ENCODE peak calls at places on chromosome 16, in four cellular contexts. T, S, I and K are unnamed samples.

GRCh38 chr16:52470601-52471000 is 76.3 kb downstream of the TOX3 start:
- DNase-seq in S (no peak), T (no peak), I (no peak), K (no peak)

GRCh38 chr16:50674831-50675230 is 6.3 kb downstream of the SNX20 start:
- DNase-seq in T (no peak), S (no peak), I (no peak), K (no peak)

GRCh38 chr16:20883554-20884239 is 16.5 kb downstream of the DCUN1D3 start:
- DNase-seq in T (no peak), S (no peak), I (no peak), K (no peak)

GRCh38 chr16:24540575-24541240 is 1.3 kb downstream of the RBBP6 start:
- DNase-seq in T (no peak), I (peak), S (no peak), K (no peak)

GRCh38 chr16:24700549-24701392 is 28.7 kb upstream of the TNRC6A start:
- DNase-seq in T (peak), I (peak), S (peak), K (peak)

GRCh38 chr16:4414187-4414909 is 2.0 kb downstream of the CORO7 start:
- DNase-seq in I (no peak), T (no peak), S (no peak), K (no peak)

GRCh38 chr16:19858006-19858653 is 26.5 kb downstream of the GPRC5B start:
- DNase-seq in I (no peak), S (no peak), T (no peak), K (no peak)

GRCh38 chr16:6528217-6528616 is 804.4 kb upstream of the RBFOX1 start:
- DNase-seq in I (no peak), S (peak), T (no peak), K (no peak)

GRCh38 chr16:3019594-3020246 is 448 bp upstream of the TNFRSF12A start:
- DNase-seq in S (no peak), T (no peak), I (no peak), K (no peak)

GRCh38 chr16:31402687-31403086 is 9.6 kb downstream of the ITGAD start:
- DNase-seq in S (no peak), T (no peak), I (no peak), K (no peak)

GRCh38 chr16:22189473-22190168 is 16.5 kb upstream of the EEF2K start:
- DNase-seq in S (no peak), T (no peak), I (no peak), K (no peak)

GRCh38 chr16:84514874-84515835 is 10.7 kb upstream of the MEAK7 start:
- DNase-seq in S (peak), I (no peak), T (no peak), K (no peak)

GRCh38 chr16:82368041-82368440 is 198.0 kb upstream of the MPHOSPH6 start:
- DNase-seq in S (peak), T (peak), I (peak), K (no peak)

GRCh38 chr16:57781741-57782606 is 20.3 kb downstream of the KIFC3 start:
- DNase-seq in S (peak), T (no peak), I (no peak), K (no peak)

GRCh38 chr16:83137326-83137770 is 510.6 kb downstream of the CDH13 start:
- DNase-seq in T (no peak), I (no peak), S (peak), K (no peak)

GRCh38 chr16:3065069-3065741 is at the start of gene IL32:
- DNase-seq in S (peak), I (no peak), T (no peak), K (no peak)

GRCh38 chr16:56115817-56116576 is 75.3 kb upstream of the GNAO1 start:
- DNase-seq in T (no peak), S (no peak), I (no peak), K (no peak)

GRCh38 chr16:4944333-4945281 is 7.7 kb upstream of the PPL start:
- DNase-seq in I (peak), T (peak), S (peak), K (peak)

GRCh38 chr16:47873434-47873833 is 282.4 kb downstream of the ABCC12 start:
- DNase-seq in I (peak), S (peak), T (no peak), K (no peak)

GRCh38 chr16:28218109-28218508 is 6.3 kb upstream of the XPO6 start:
- DNase-seq in S (peak), T (peak), I (peak), K (peak)

GRCh38 chr16:66525396-66526180 is 24.3 kb downstream of the TK2 start:
- DNase-seq in I (no peak), T (no peak), S (no peak), K (no peak)

GRCh38 chr16:81035975-81036750 is 521 bp downstream of the ATMIN start:
- DNase-seq in I (peak), S (peak), T (no peak), K (no peak)

GRCh38 chr16:17364319-17365210 is 106.2 kb downstream of the XYLT1 start:
- DNase-seq in T (no peak), I (no peak), S (no peak), K (no peak)

GRCh38 chr16:4376126-4376819 is 4.6 kb downstream of the VASN start:
- DNase-seq in S (no peak), I (no peak), T (no peak), K (no peak)

GRCh38 chr16:46573008-46573833 is 48.0 kb downstream of the SHCBP1 start:
- DNase-seq in I (peak), S (peak), T (no peak), K (no peak)

GRCh38 chr16:55571191-55571897 is 4.9 kb downstream of the CAPNS2 start:
- DNase-seq in I (peak), T (no peak), S (peak), K (no peak)

GRCh38 chr16:8632675-8633182 is 11.2 kb downstream of the METTL22 start:
- DNase-seq in S (no peak), I (no peak), T (no peak), K (no peak)

GRCh38 chr16:80171746-80172145 is 369.0 kb upstream of the DYNLRB2 start:
- DNase-seq in T (no peak), S (no peak), I (no peak), K (no peak)

GRCh38 chr16:28042856-28043255 is 20.7 kb downstream of the GSG1L start:
- DNase-seq in S (no peak), T (no peak), I (no peak), K (no peak)

GRCh38 chr16:88974641-88975215 is 2.3 kb downstream of the CBFA2T3 start:
- DNase-seq in S (no peak), T (no peak), I (no peak), K (no peak)

GRCh38 chr16:6482861-6483530 is 849.6 kb upstream of the RBFOX1 start:
- DNase-seq in S (no peak), I (no peak), T (no peak), K (no peak)

GRCh38 chr16:67259705-67260104 is 10.9 kb downstream of the SLC9A5 start:
- DNase-seq in S (no peak), I (no peak), T (no peak), K (no peak)

GRCh38 chr16:26765087-26765486 is 301.6 kb upstream of the C16orf82 start:
- DNase-seq in S (peak), I (peak), T (no peak), K (no peak)

GRCh38 chr16:9665851-9666271 is 516.4 kb downstream of the GRIN2A start:
- DNase-seq in I (no peak), S (no peak), T (peak), K (no peak)

GRCh38 chr16:281660-282249 is 1.2 kb upstream of the PDIA2 start:
- DNase-seq in S (no peak), T (no peak), I (no peak), K (no peak)

GRCh38 chr16:19283637-19284036 is 1.9 kb upstream of the CLEC19A start:
- DNase-seq in I (no peak), S (no peak), T (no peak), K (no peak)

GRCh38 chr16:30785126-30786106 is 1.6 kb downstream of the ZNF629 start:
- DNase-seq in T (no peak), I (no peak), S (no peak), K (no peak)

GRCh38 chr16:27325736-27326135 is 12.0 kb downstream of the IL4R start:
- DNase-seq in T (no peak), I (no peak), S (no peak), K (no peak)

GRCh38 chr16:27795992-27796614 is 246.2 kb downstream of the KATNIP start:
- DNase-seq in S (peak), I (peak), T (peak), K (no peak)

GRCh38 chr16:10870808-10871156 is 6.2 kb upstream of the CIITA start:
- DNase-seq in S (no peak), T (no peak), I (no peak), K (no peak)

GRCh38 chr16:10870137-10870776 is 6.7 kb upstream of the CIITA start:
- DNase-seq in I (no peak), S (peak), T (no peak), K (no peak)

GRCh38 chr16:10867199-10867598 is 9.8 kb upstream of the CIITA start:
- DNase-seq in I (no peak), T (no peak), S (no peak), K (no peak)

GRCh38 chr16:10868089-10868488 is 8.9 kb upstream of the CIITA start:
- DNase-seq in I (no peak), S (no peak), T (no peak), K (no peak)

DNA sequence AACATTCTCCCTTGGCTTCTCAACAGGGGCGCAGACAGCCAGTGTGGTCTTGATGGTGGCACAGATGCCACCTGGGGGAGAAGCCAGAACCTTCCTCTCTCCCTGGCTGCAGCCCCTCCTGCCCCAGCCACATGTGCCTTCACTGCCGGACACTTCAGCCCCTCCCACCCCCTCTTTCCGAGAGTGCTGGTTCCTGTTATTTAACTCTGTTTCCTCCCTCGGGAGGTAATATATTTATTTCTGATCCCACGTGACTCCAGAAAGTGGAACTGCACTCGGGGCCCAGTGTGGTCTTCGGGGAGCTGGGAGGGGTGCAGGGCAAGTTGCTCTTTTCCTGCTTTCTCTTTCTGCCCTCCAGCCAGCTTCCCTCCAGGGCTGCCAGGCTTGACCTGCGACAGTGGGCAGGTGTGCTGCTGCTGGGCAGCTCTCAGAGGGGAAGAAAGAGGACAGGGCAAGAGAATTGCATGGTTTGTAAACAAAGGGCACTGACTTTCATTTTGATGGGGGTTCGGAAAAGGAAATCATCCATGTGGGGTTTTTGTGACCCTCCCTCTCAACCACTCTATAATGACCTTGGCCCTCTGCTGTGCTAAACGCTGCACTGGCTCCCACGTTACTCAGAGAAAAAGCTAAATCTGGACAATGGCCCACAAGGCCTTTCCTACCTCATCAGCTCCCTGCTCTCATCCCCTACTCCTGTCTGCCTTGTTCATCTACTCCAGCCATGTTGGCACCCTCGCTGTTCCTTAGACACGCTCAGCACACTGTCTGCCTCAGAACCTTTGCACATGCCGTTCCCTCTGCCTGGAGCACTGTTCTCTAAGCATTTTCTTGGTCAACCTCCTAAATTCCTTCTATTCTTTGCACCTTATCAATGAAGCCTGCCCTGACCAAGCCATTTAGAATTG is 8.2 kb upstream of the CIITA start:
- DNase-seq in S (no peak), I (no peak), T (no peak), K (no peak)
- TF ChIP-seq TCF7L2 in S (no peak), I (no peak), T (no peak), K (no peak)

GRCh38 chr16:68493412-68494070 is 45.2 kb upstream of the SMPD3 start:
- DNase-seq in S (no peak), I (no peak), T (no peak), K (no peak)

GRCh38 chr16:68504066-68504465 is 35.0 kb upstream of the ZFP90 start:
- DNase-seq in S (no peak), I (no peak), T (no peak), K (no peak)

GRCh38 chr16:68503334-68503733 is 35.8 kb upstream of the ZFP90 start:
- DNase-seq in S (no peak), I (no peak), T (no peak), K (no peak)

GRCh38 chr16:68496689-68497088 is 42.4 kb upstream of the ZFP90 start:
- DNase-seq in I (no peak), T (no peak), S (no peak), K (no peak)

GRCh38 chr16:68499011-68499410 is 40.1 kb upstream of the ZFP90 start:
- DNase-seq in T (no peak), S (no peak), I (no peak), K (no peak)
- TF ChIP-seq SIN3A in T (no peak), S (no peak), I (no peak), K (no peak)

GRCh38 chr16:12902511-12903324 is 1.3 kb downstream of the SHISA9 start:
- DNase-seq in T (no peak), S (no peak), I (no peak), K (no peak)
- TF ChIP-seq TCF7L2 in T (no peak), S (no peak), I (no peak), K (no peak)

GRCh38 chr16:87949071-87949744 is 2.0 kb upstream of the BANP start:
- DNase-seq in I (no peak), S (peak), T (no peak), K (no peak)
- TF ChIP-seq SIN3A in I (no peak), S (no peak), T (no peak), K (no peak)

DNA sequence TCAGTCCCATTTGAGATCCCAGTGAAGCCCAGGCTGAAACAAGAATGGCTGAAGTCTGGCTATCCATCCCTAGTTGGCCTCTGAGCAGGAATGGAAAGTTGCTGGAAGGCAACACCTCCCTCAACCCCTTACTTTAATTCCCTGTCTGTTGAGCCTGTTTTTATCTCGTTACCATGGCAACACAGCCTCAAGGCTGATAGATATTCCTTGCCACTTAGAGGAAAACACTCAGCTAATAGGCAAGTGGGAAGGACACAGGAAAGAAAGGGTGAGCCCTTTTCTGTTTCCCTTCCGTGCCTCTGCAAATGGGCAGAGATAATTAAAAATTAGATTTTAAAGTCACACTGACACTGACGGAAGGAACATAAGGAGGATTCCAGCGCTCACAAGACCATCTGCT is 75.5 kb upstream of the CLEC3A start:
- DNase-seq in S (no peak), T (no peak), I (peak), K (no peak)
- TF ChIP-seq TCF7L2 in S (no peak), T (no peak), I (no peak), K (no peak)

GRCh38 chr16:1311738-1312458 is 2.5 kb downstream of the UBE2I start:
- DNase-seq in I (no peak), T (no peak), S (no peak), K (no peak)
- TF ChIP-seq SIN3A in I (no peak), T (no peak), S (no peak), K (no peak)

DNA sequence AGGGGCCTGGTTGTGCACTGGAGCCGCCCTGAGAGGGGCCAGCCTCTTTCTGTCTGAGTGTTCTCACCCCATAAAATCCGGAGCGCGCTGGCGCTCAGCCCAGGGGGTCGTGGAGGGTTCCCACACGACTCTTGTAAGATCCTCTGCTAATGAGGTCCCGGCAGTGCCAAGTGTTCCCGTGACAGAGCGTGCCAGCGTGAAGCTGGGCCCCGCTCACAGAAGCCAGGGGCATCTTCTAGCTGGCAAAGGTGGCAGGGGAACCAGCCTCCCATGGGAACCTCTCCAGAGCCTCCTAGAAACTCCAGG is 91.4 kb upstream of the GSE1 start:
- DNase-seq in T (no peak), S (no peak), I (no peak), K (no peak)
- TF ChIP-seq TCF7L2 in T (no peak), S (no peak), I (no peak), K (no peak)